ENCODE peak calls at places on chromosome 17, in nine cellular contexts. K is bronchial epithelial cell; U is transverse colon; N is choroid plexus epithelial cell; D is stomach; Y is neural progenitor cell; O is psoas muscle; P is CD8-positive, alpha-beta T cell; X is AG09309. I is an unnamed sample.

GRCh38 chr17:72715906-72716572 is 376.4 kb downstream of the SLC39A11 start:
- DNase-seq in K (peak; percentile 95), U (no peak), N (peak; percentile 95), D (no peak), Y (no peak), O (no peak), P (no peak), X (peak; percentile 89), I (no peak)

GRCh38 chr17:28173801-28174200 is 131.3 kb downstream of the NLK start:
- DNase-seq in K (no peak), U (no peak), N (peak; percentile 34), D (no peak), Y (no peak), O (no peak), P (no peak), X (no peak), I (no peak)

GRCh38 chr17:46995841-46996571 is 17.0 kb upstream of the RPRML start:
- DNase-seq in K (peak; percentile 79), U (no peak), N (peak; percentile 16), D (no peak), Y (no peak), O (no peak), P (no peak), X (peak; percentile 1), I (peak; percentile 44)

GRCh38 chr17:57962441-57963148 is 7.4 kb upstream of the CUEDC1 start:
- DNase-seq in K (no peak), U (no peak), N (no peak), D (no peak), Y (no peak), O (peak; percentile 1), P (no peak), X (no peak), I (no peak)

GRCh38 chr17:75077490-75078096 is 10.2 kb upstream of the SLC16A5 start:
- DNase-seq in K (no peak), U (peak; percentile 75), N (peak; percentile 31), D (peak; percentile 83), Y (no peak), O (peak; percentile 85), P (peak; percentile 31), X (no peak), I (peak; percentile 92)

GRCh38 chr17:78351449-78352006 is 8.3 kb downstream of the SOCS3 start:
- DNase-seq in K (peak; percentile 99), U (peak; percentile 89), N (peak; percentile 99), D (peak; percentile 73), Y (peak; percentile 84), O (peak; percentile 99), P (no peak), X (peak; percentile 99), I (peak; percentile 99)

GRCh38 chr17:83202002-83203000 is 122.9 kb downstream of the METRNL start:
- DNase-seq in K (no peak), U (peak; percentile 5), N (no peak), D (peak; percentile 25), Y (no peak), O (peak; percentile 37), P (no peak), X (no peak), I (peak; percentile 65)

GRCh38 chr17:57389474-57389873 is 133.2 kb downstream of the MSI2 start:
- DNase-seq in K (no peak), U (no peak), N (no peak), D (no peak), Y (no peak), O (no peak), P (no peak), X (no peak), I (no peak)

GRCh38 chr17:66909811-66910210 is 54.7 kb upstream of the CACNG4 start:
- DNase-seq in K (no peak), U (no peak), N (no peak), D (no peak), Y (no peak), O (no peak), P (no peak), X (no peak), I (no peak)

GRCh38 chr17:78759203-78759968 is 22.7 kb downstream of the CYTH1 start:
- DNase-seq in K (no peak), U (peak; percentile 82), N (peak; percentile 92), D (peak; percentile 85), Y (no peak), O (peak; percentile 75), P (peak; percentile 75), X (no peak), I (no peak)

GRCh38 chr17:66275651-66276050 is 26.8 kb upstream of the PRKCA start:
- DNase-seq in K (peak; percentile 99), U (no peak), N (peak; percentile 59), D (peak; percentile 42), Y (no peak), O (no peak), P (no peak), X (peak; percentile 73), I (no peak)

GRCh38 chr17:48441231-48441711 is 11.3 kb upstream of the SKAP1 start:
- DNase-seq in K (no peak), U (no peak), N (no peak), D (no peak), Y (no peak), O (no peak), P (no peak), X (no peak), I (no peak)

GRCh38 chr17:32487460-32488176 is 825 bp downstream of the CDK5R1 start:
- DNase-seq in K (peak; percentile 8), U (no peak), N (no peak), D (no peak), Y (peak; percentile 69), O (no peak), P (no peak), X (no peak), I (peak; percentile 85)

GRCh38 chr17:64615025-64615677 is 47.0 kb downstream of the SMURF2 start:
- DNase-seq in K (no peak), U (no peak), N (peak; percentile 64), D (no peak), Y (no peak), O (no peak), P (no peak), X (peak; percentile 34), I (no peak)

GRCh38 chr17:45243750-45244149 is 18.1 kb downstream of the SPATA32 start:
- DNase-seq in K (no peak), U (peak; percentile 82), N (no peak), D (peak; percentile 80), Y (no peak), O (no peak), P (no peak), X (no peak), I (no peak)

GRCh38 chr17:39626671-39627169 is at the start of gene PPP1R1B:
- DNase-seq in K (no peak), U (peak; percentile 58), N (peak; percentile 39), D (no peak), Y (peak; percentile 52), O (no peak), P (no peak), X (no peak), I (no peak)

GRCh38 chr17:39628655-39629493 is 2.1 kb downstream of the PPP1R1B start:
- DNase-seq in K (no peak), U (peak; percentile 89), N (no peak), D (peak; percentile 49), Y (no peak), O (no peak), P (no peak), X (no peak), I (no peak)

GRCh38 chr17:39627717-39628516 is 1.2 kb downstream of the PPP1R1B start:
- DNase-seq in K (no peak), U (peak; percentile 73), N (no peak), D (no peak), Y (peak; percentile 46), O (no peak), P (no peak), X (no peak), I (no peak)

GRCh38 chr17:39626171-39626670 is 531 bp upstream of the PPP1R1B start:
- DNase-seq in K (no peak), U (peak; percentile 34), N (no peak), D (no peak), Y (no peak), O (no peak), P (no peak), X (no peak), I (no peak)

DNA sequence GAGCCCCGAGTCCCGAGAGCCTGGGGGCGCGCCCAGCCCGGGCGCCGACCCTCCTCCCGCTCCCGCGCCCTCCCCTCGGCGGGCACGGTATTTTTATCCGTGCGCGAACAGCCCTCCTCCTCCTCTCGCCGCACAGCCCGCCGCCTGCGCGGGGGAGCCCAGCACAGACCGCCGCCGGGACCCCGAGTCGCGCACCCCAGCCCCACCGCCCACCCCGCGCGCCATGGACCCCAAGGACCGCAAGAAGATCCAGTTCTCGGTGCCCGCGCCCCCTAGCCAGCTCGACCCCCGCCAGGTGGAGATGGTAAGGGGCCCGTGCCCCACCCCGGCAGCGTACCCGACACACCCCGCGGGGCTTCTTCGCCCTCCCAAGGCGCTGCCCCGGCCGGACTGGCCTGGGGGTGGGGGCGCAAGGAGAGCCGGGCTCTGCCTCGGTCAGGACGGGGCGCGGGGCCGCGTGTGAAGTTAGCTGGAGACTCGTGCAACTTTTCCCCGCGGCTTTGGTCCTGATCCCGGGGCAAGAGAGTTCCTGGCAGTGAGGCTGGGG is 491 bp downstream of the PPP1R1B start:
- DNase-seq in K (no peak), U (no peak), N (no peak), D (no peak), Y (peak; percentile 54), O (no peak), P (no peak), X (no peak), I (no peak)
- H3K4me3 ChIP-seq in K (no peak overlapping the region), U (peak overlapping the region; percentile 60), N (peak overlapping the region; percentile 41), D (peak overlapping the region; percentile 36), Y (peak overlapping the region; percentile 67), O (peak overlapping the region; percentile 51), P (peak overlapping the region; percentile 39), X (no peak overlapping the region), I (peak overlapping the region; percentile 35)

DNA sequence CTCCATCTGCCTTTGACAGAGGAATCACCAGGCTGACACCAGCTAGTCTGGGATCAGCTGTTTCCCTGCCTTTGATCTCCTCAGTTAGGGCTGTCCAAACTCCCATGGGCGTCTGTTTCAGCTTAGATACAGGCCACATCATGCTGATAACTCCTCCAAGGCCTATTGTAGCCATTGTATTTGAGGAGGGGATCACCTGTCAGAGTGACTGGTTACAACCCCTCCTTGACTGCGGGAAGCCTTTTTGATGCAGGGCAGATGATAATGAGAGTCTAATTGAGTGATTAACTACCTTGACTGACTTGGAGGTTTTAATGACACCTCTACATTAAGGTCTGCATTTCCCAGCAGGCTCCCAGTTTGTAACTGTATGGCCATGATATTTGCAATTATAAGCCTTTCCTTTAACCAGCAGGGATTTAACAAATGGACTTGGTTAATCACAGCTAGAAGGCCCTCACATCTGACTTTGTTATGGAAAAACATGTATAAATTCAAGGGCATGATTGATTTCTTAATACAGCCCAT is 863.5 kb downstream of the KCNJ2 start:
- DNase-seq in K (no peak), U (no peak), N (no peak), D (no peak), Y (peak; percentile 84), O (no peak), P (no peak), X (no peak), I (no peak)
- H3K4me3 ChIP-seq in K (no peak overlapping the region), U (no peak overlapping the region), N (no peak overlapping the region), D (no peak overlapping the region), Y (peak overlapping the region; percentile 14), O (no peak overlapping the region), P (no peak overlapping the region), X (no peak overlapping the region), I (no peak overlapping the region)

GRCh38 chr17:76529643-76530488 is 7.6 kb downstream of the CYGB start:
- DNase-seq in K (no peak), U (peak; percentile 72), N (peak; percentile 77), D (peak; percentile 66), Y (peak; percentile 55), O (peak; percentile 94), P (no peak), X (peak; percentile 45), I (peak; percentile 95)
- H3K4me3 ChIP-seq in K (no peak overlapping the region), U (no peak overlapping the region), N (no peak overlapping the region), D (no peak overlapping the region), Y (no peak overlapping the region), O (peak overlapping the region; percentile 11), P (no peak overlapping the region), X (no peak overlapping the region), I (no peak overlapping the region)

GRCh38 chr17:7204335-7204734 is 15.3 kb downstream of the DLG4 start:
- DNase-seq in K (no peak), U (no peak), N (no peak), D (no peak), Y (no peak), O (no peak), P (no peak), X (no peak), I (peak; percentile 82)
- H3K4me3 ChIP-seq in K (peak overlapping the region; percentile 48), U (no peak overlapping the region), N (peak overlapping the region; percentile 70), D (peak overlapping the region; percentile 58), Y (peak overlapping the region; percentile 58), O (peak overlapping the region; percentile 65), P (peak overlapping the region; percentile 73), X (no peak overlapping the region), I (peak overlapping the region; percentile 67)

I was measured in kidney.